ENCODE peak calls at places on chromosomes 5 and 9, in five cellular contexts. X is SIG-M5, T is left lobe of liver, M is AG10803, O is SK-N-MC. A is an unnamed sample.

GRCh38 chr9:9747787-9748186 is 865.0 kb downstream of the PTPRD start:
- DNase-seq in O (no peak), X (no peak), T (no peak), M (no peak), A (no peak)

GRCh38 chr9:86946712-86947145 is 577 bp downstream of the GAS1 start:
- DNase-seq in M (peak), X (no peak), O (peak), T (peak), A (peak)

GRCh38 chr5:116272281-116272941 is 187.6 kb downstream of the COMMD10 start:
- DNase-seq in M (peak), O (no peak), X (no peak), T (peak), A (no peak)

GRCh38 chr5:139808481-139809330 is 13.1 kb downstream of the PSD2 start:
- DNase-seq in X (no peak), O (no peak), T (no peak), M (peak), A (no peak)

GRCh38 chr5:68239485-68239884 is 23.9 kb downstream of the PIK3R1 start:
- DNase-seq in X (no peak), O (no peak), M (peak), T (peak), A (peak)

GRCh38 chr5:122896598-122897282 is 51.3 kb downstream of the SNX24 start:
- DNase-seq in T (no peak), X (no peak), O (no peak), M (peak), A (no peak)

GRCh38 chr5:165996484-165996883 is 2295.0 kb upstream of the WWC1 start:
- DNase-seq in M (no peak), T (no peak), X (no peak), O (no peak), A (no peak)

GRCh38 chr5:42791151-42791550 is 20.5 kb downstream of the SELENOP start:
- DNase-seq in T (no peak), O (no peak), M (peak), X (no peak), A (no peak)

GRCh38 chr9:6096821-6097220 is 81.4 kb upstream of the RANBP6 start:
- DNase-seq in M (peak), X (no peak), T (no peak), O (no peak), A (no peak)

GRCh38 chr5:40046792-40047191 is 622.0 kb upstream of the DAB2 start:
- DNase-seq in X (no peak), O (no peak), M (peak), T (no peak), A (no peak)

GRCh38 chr5:157986431-157986990 is 127.6 kb upstream of the CLINT1 start:
- DNase-seq in X (no peak), T (no peak), O (no peak), M (no peak), A (no peak)

GRCh38 chr9:88628114-88628513 is 93.1 kb downstream of the NXNL2 start:
- DNase-seq in T (no peak), M (peak), O (no peak), X (no peak), A (no peak)

GRCh38 chr9:16384993-16385392 is 485.5 kb downstream of the BNC2 start:
- DNase-seq in X (no peak), T (no peak), O (no peak), M (peak), A (no peak)

GRCh38 chr9:115393976-115394775 is 276.2 kb upstream of the TNC start:
- DNase-seq in M (peak), X (no peak), O (no peak), T (no peak), A (no peak)

GRCh38 chr9:33081128-33081851 is 4.8 kb upstream of the SMU1 start:
- DNase-seq in T (peak), X (peak), M (peak), O (peak), A (peak)

GRCh38 chr9:35490155-35490909 is 421 bp downstream of the RUSC2 start:
- DNase-seq in M (no peak), X (no peak), O (no peak), T (peak), A (no peak)

GRCh38 chr5:80745490-80745889 is 90.7 kb upstream of the DHFR start:
- DNase-seq in M (no peak), T (no peak), X (no peak), O (no peak), A (no peak)

GRCh38 chr9:124522121-124523098 is 15.2 kb upstream of the NR5A1 start:
- DNase-seq in T (no peak), M (no peak), O (no peak), X (no peak), A (no peak)

GRCh38 chr9:76366275-76366674 is 28.0 kb downstream of the RFK start:
- DNase-seq in O (no peak), X (no peak), T (no peak), M (no peak), A (no peak)

GRCh38 chr5:143040622-143041021 is 270.4 kb downstream of the ARHGAP26 start:
- DNase-seq in O (no peak), M (no peak), T (no peak), X (no peak), A (no peak)

GRCh38 chr5:65728219-65728618 is 6.2 kb downstream of the NLN start:
- DNase-seq in O (no peak), M (no peak), T (no peak), X (no peak), A (no peak)

GRCh38 chr9:130143974-130144373 is 28.2 kb upstream of the NCS1 start:
- DNase-seq in M (peak), T (no peak), O (no peak), X (no peak), A (no peak)

GRCh38 chr9:131020862-131021261 is 11.9 kb downstream of the LAMC3 start:
- DNase-seq in T (no peak), O (no peak), M (peak), X (no peak), A (no peak)

GRCh38 chr5:137630216-137630971 is 105.5 kb downstream of the KLHL3 start:
- DNase-seq in O (no peak), T (no peak), M (no peak), X (no peak), A (no peak)

GRCh38 chr9:85859751-85860150 is 81.2 kb upstream of the NAA35 start:
- DNase-seq in X (no peak), T (no peak), O (no peak), M (no peak), A (no peak)

GRCh38 chr9:114172981-114173833 is 17.9 kb downstream of the COL27A1 start:
- DNase-seq in O (no peak), M (peak), T (no peak), X (no peak), A (no peak)

GRCh38 chr9:79014929-79015699 is 556.7 kb upstream of the TLE4 start:
- DNase-seq in O (no peak), M (peak), T (no peak), X (no peak), A (no peak)

GRCh38 chr5:56534102-56534501 is 281.2 kb upstream of the MAP3K1 start:
- DNase-seq in M (no peak), X (no peak), O (no peak), T (no peak), A (no peak)

GRCh38 chr5:28743362-28743761 is 1705.0 kb upstream of the CDH9 start:
- DNase-seq in T (no peak), M (no peak), O (no peak), X (no peak), A (no peak)

GRCh38 chr9:121285835-121286687 is 18.1 kb downstream of the GSN start:
- DNase-seq in X (no peak), M (peak), T (no peak), O (no peak), A (no peak)

GRCh38 chr9:70480405-70480980 is 66.0 kb upstream of the KLF9 start:
- DNase-seq in X (no peak), T (peak), O (no peak), M (peak), A (peak)

GRCh38 chr5:141834331-141834730 is 43.9 kb downstream of the PCDH1 start:
- DNase-seq in M (peak), O (no peak), X (no peak), T (no peak), A (no peak)

A was measured in occipital lobe.